ENCODE peak calls at places on chromosomes 1 and 21, in six cellular contexts. V is breast epithelium, J is osteocyte, G is Peyer's patch, O is sigmoid colon, S is lung. M is an unnamed sample.

GRCh38 chr1:205332015-205332791 is 10.7 kb upstream of the NUAK2 start:
- DNase-seq in V (no peak), J (no peak), G (no peak), O (no peak), S (no peak), M (no peak)

GRCh38 chr1:229461032-229461668 is 27.3 kb upstream of the ACTA1 start:
- DNase-seq in V (no peak), J (no peak), G (no peak), O (no peak), S (no peak), M (no peak)

GRCh38 chr21:46223217-46223616 is 5.4 kb downstream of the LSS start:
- DNase-seq in V (no peak), J (no peak), G (no peak), O (peak), S (no peak), M (no peak)

GRCh38 chr1:47481936-47482335 is 44.1 kb downstream of the FOXD2 start:
- DNase-seq in V (no peak), J (no peak), G (no peak), O (no peak), S (no peak), M (no peak)

GRCh38 chr1:179025975-179026812 is 500 bp downstream of the FAM20B start:
- DNase-seq in V (peak), J (peak), G (peak), O (peak), S (peak), M (peak)

GRCh38 chr1:36151845-36152203 is 2.5 kb upstream of the TRAPPC3 start:
- DNase-seq in V (no peak), J (no peak), G (peak), O (no peak), S (no peak), M (no peak)

GRCh38 chr1:3434406-3435110 is 19.9 kb upstream of the ARHGEF16 start:
- DNase-seq in V (no peak), J (no peak), G (no peak), O (no peak), S (no peak), M (no peak)

GRCh38 chr1:108732398-108732797 is 14.1 kb upstream of the STXBP3 start:
- DNase-seq in V (no peak), J (no peak), G (no peak), O (no peak), S (no peak), M (no peak)

GRCh38 chr1:161726631-161727342 is 5.4 kb downstream of the FCRLB start:
- DNase-seq in V (peak), J (peak), G (peak), O (peak), S (peak), M (peak)

GRCh38 chr1:219090618-219091017 is 83.1 kb upstream of the LYPLAL1 start:
- DNase-seq in V (no peak), J (no peak), G (no peak), O (no peak), S (no peak), M (no peak)

GRCh38 chr1:230376296-230376695 is 49.8 kb downstream of the PGBD5 start:
- DNase-seq in V (no peak), J (no peak), G (no peak), O (no peak), S (no peak), M (no peak)

GRCh38 chr1:176073524-176074157 is 133.4 kb downstream of the COP1 start:
- DNase-seq in V (no peak), J (no peak), G (peak), O (no peak), S (no peak), M (peak)

GRCh38 chr1:186476306-186477040 is 15.6 kb upstream of the PDC start:
- DNase-seq in V (no peak), J (no peak), G (no peak), O (no peak), S (no peak), M (no peak)

GRCh38 chr1:153028771-153029170 is 2.2 kb upstream of the SPRR1B start:
- DNase-seq in V (no peak), J (no peak), G (no peak), O (no peak), S (no peak), M (no peak)

GRCh38 chr1:161382214-161383019 is 14.7 kb upstream of the CFAP126 start:
- DNase-seq in V (no peak), J (no peak), G (no peak), O (no peak), S (no peak), M (peak)

GRCh38 chr1:13901041-13901440 is 201.1 kb downstream of the PRDM2 start:
- DNase-seq in V (no peak), J (no peak), G (no peak), O (no peak), S (no peak), M (no peak)

GRCh38 chr1:6464514-6464836 is 1.5 kb downstream of the TNFRSF25 start:
- DNase-seq in V (peak), J (no peak), G (no peak), O (no peak), S (no peak), M (no peak)
- TF ChIP-seq CTCF in V (no peak), J (no peak), G (no peak), O (no peak), S (no peak), M (no peak)

GRCh38 chr21:45026833-45027232 is 47.5 kb upstream of the ADARB1 start:
- DNase-seq in V (peak), J (no peak), G (no peak), O (no peak), S (no peak), M (no peak)
- TF ChIP-seq CTCF in V (no peak), J (no peak), G (no peak), O (no peak), S (no peak), M (no peak)

GRCh38 chr1:184340984-184341383 is 45.8 kb upstream of the C1orf21 start:
- DNase-seq in V (no peak), J (no peak), G (no peak), O (no peak), S (no peak), M (no peak)
- TF ChIP-seq CTCF in V (no peak), J (no peak), G (no peak), O (no peak), S (no peak), M (peak)

GRCh38 chr1:38152351-38153082 is 105.9 kb upstream of the POU3F1 start:
- DNase-seq in V (no peak), J (no peak), G (no peak), O (no peak), S (no peak), M (no peak)
- TF ChIP-seq CTCF in V (no peak), J (peak), G (no peak), O (no peak), S (no peak), M (peak)

GRCh38 chr1:12031039-12031980 is 12.0 kb downstream of the MIIP start:
- DNase-seq in V (no peak), J (no peak), G (no peak), O (no peak), S (peak), M (no peak)
- TF ChIP-seq CTCF in V (no peak), J (peak), G (no peak), O (peak), S (no peak), M (peak)